ENCODE peak calls at places on chromosomes 4 and X, in seven cellular contexts. S, C, J, B, F, W and K are unnamed samples.

GRCh38 chrX:150880808-150881165 is 17.7 kb downstream of the CD99L2 start:
- DNase-seq in S (no peak), B (no peak), W (no peak), J (no peak), C (no peak), F (no peak), K (no peak)

GRCh38 chr4:54229631-54230478 is 762 bp downstream of the PDGFRA start:
- DNase-seq in S (no peak), J (no peak), C (peak; percentile 46), W (peak; percentile 24), F (peak; percentile 69), B (peak; percentile 53), K (peak; percentile 82)

GRCh38 chr4:108030332-108030731 is 40.6 kb downstream of the HADH start:
- DNase-seq in J (peak; percentile 25), B (peak; percentile 76), C (no peak), F (peak; percentile 56), W (peak; percentile 76), S (peak; percentile 90), K (peak; percentile 67)

GRCh38 chr4:99690990-99691389 is 33.4 kb upstream of the C4orf54 start:
- DNase-seq in C (no peak), F (no peak), S (no peak), J (no peak), W (no peak), B (no peak), K (no peak)

GRCh38 chr4:99462875-99463464 is 27.8 kb upstream of the ADH7 start:
- DNase-seq in S (peak; percentile 61), W (peak; percentile 76), F (peak; percentile 39), J (peak; percentile 34), C (no peak), B (peak; percentile 82), K (peak; percentile 89)

GRCh38 chr4:185099940-185100339 is 43.1 kb upstream of the SLC25A4 start:
- DNase-seq in F (no peak), W (no peak), S (no peak), B (no peak), J (no peak), C (no peak), K (no peak)

GRCh38 chrX:103608305-103608963 is 671 bp downstream of the TCEAL3 start:
- DNase-seq in F (no peak), B (no peak), C (peak; percentile 51), J (peak; percentile 9), S (no peak), W (no peak), K (no peak)

GRCh38 chr4:35793045-35793722 is 451.1 kb downstream of the ARAP2 start:
- DNase-seq in J (no peak), F (peak; percentile 16), W (peak; percentile 29), C (no peak), S (no peak), B (peak; percentile 0), K (no peak)

GRCh38 chr4:109411964-109412363 is 21.7 kb upstream of the SEC24B start:
- DNase-seq in F (no peak), S (no peak), B (peak; percentile 29), J (peak; percentile 41), W (no peak), C (no peak), K (no peak)

GRCh38 chr4:151418385-151418784 is 9.4 kb downstream of the FHIP1A start:
- DNase-seq in B (peak; percentile 58), J (no peak), W (peak; percentile 91), F (peak; percentile 87), C (no peak), S (no peak), K (peak; percentile 76)

GRCh38 chrX:128975716-128976115 is 547.6 kb downstream of the SMARCA1 start:
- DNase-seq in C (no peak), J (no peak), W (peak; percentile 1), B (peak; percentile 0), F (no peak), S (peak; percentile 11), K (no peak)

GRCh38 chrX:119721487-119721886 is 28.5 kb upstream of the SEPTIN6 start:
- DNase-seq in J (no peak), B (no peak), W (no peak), C (no peak), F (no peak), S (no peak), K (no peak)

GRCh38 chrX:134836497-134836968 is 154.3 kb upstream of the SMIM10 start:
- DNase-seq in B (peak; percentile 30), J (peak; percentile 6), S (no peak), F (peak; percentile 33), W (peak; percentile 14), C (no peak), K (peak; percentile 23)

GRCh38 chr4:70940134-70940533 is 38.0 kb downstream of the MOB1B start:
- DNase-seq in B (no peak), S (no peak), F (no peak), J (no peak), C (no peak), W (no peak), K (no peak)

GRCh38 chr4:86250006-86250405 is 109.8 kb downstream of the MAPK10 start:
- DNase-seq in J (no peak), F (peak; percentile 49), B (no peak), C (no peak), W (no peak), S (no peak), K (peak; percentile 23)

GRCh38 chr4:186217733-186218293 is 9.5 kb upstream of the KLKB1 start:
- DNase-seq in B (no peak), S (no peak), W (no peak), J (no peak), F (no peak), C (no peak), K (no peak)

GRCh38 chr4:39062499-39062898 is 467 bp downstream of the KLHL5 start:
- DNase-seq in B (no peak), S (no peak), W (peak; percentile 26), J (no peak), C (no peak), F (no peak), K (no peak)

GRCh38 chr4:65646136-65646535 is 24.2 kb downstream of the EPHA5 start:
- DNase-seq in B (no peak), W (no peak), J (no peak), C (no peak), F (peak; percentile 27), S (no peak), K (no peak)

GRCh38 chr4:576245-576821 is at the start of gene TMEM271:
- DNase-seq in B (no peak), C (no peak), W (no peak), J (no peak), S (no peak), F (no peak), K (no peak)

GRCh38 chr4:154982187-154983047 is 201.3 kb downstream of the RBM46 start:
- DNase-seq in S (peak; percentile 37), J (peak; percentile 30), C (peak; percentile 62), B (peak; percentile 83), W (peak; percentile 54), F (peak; percentile 16), K (peak; percentile 81)

GRCh38 chr4:146654976-146655761 is 16.5 kb downstream of the POU4F2 start:
- DNase-seq in S (no peak), F (peak; percentile 6), B (peak; percentile 34), W (peak; percentile 18), J (no peak), C (no peak), K (peak; percentile 22)

GRCh38 chrX:9122504-9123245 is 88.7 kb upstream of the FAM9B start:
- DNase-seq in C (no peak), S (no peak), F (no peak), B (no peak), J (no peak), W (peak; percentile 52), K (no peak)

GRCh38 chrX:50691820-50692219 is 122.2 kb downstream of the SHROOM4 start:
- DNase-seq in F (no peak), S (peak; percentile 55), C (no peak), B (peak; percentile 53), W (peak; percentile 37), J (no peak), K (peak; percentile 53)

GRCh38 chr4:110631582-110632505 is 9.0 kb upstream of the PITX2 start:
- DNase-seq in B (peak; percentile 85), J (peak; percentile 45), F (peak; percentile 58), W (peak; percentile 85), S (peak; percentile 83), C (peak; percentile 76), K (peak; percentile 89)
- H3K4me3 ChIP-seq in B (peak overlapping the region; percentile 8), J (peak overlapping the region; percentile 22), F (peak overlapping the region; percentile 44), W (peak overlapping the region; percentile 32), S (peak overlapping the region; percentile 46), C (peak overlapping the region; percentile 42), K (peak overlapping the region; percentile 60)

GRCh38 chr4:5888222-5888701 is 4.6 kb downstream of the CRMP1 start:
- DNase-seq in B (no peak), W (no peak), J (no peak), C (no peak), S (no peak), F (no peak), K (no peak)

GRCh38 chr4:5888706-5889696 is 3.9 kb downstream of the CRMP1 start:
- DNase-seq in B (no peak), F (no peak), C (no peak), S (no peak), J (no peak), W (no peak), K (no peak)

GRCh38 chr4:5885733-5886132 is 7.2 kb downstream of the CRMP1 start:
- DNase-seq in W (no peak), C (no peak), B (no peak), J (no peak), S (no peak), F (no peak), K (no peak)

GRCh38 chr4:5887361-5888221 is 5.3 kb downstream of the CRMP1 start:
- DNase-seq in S (no peak), W (no peak), J (no peak), F (no peak), C (no peak), B (no peak), K (no peak)

DNA sequence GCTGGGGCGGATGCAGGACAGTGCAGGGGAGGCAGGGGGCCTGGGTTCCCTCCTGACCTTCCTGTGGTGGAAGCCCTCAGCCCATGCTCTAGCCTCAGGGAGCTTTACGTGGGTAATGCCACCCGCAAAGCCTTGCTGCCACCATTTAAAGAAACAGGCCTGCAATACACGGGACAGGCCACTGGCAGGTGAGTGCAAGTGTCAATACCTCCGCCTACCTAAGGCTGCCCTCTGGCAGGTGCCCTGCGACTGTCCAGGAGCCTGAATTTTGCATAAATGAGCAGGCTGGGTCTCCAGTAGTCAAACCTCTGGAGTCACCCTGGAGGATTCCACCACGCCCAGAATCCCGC is 5.9 kb downstream of the CRMP1 start:
- DNase-seq in W (no peak), S (no peak), B (no peak), C (no peak), J (no peak), F (no peak), K (no peak)
- H3K4me3 ChIP-seq in W (peak overlapping the region; percentile 40), S (no peak overlapping the region), B (no peak overlapping the region), C (peak overlapping the region; percentile 55), J (peak overlapping the region; percentile 62), F (peak overlapping the region; percentile 66), K (no peak overlapping the region)

DNA sequence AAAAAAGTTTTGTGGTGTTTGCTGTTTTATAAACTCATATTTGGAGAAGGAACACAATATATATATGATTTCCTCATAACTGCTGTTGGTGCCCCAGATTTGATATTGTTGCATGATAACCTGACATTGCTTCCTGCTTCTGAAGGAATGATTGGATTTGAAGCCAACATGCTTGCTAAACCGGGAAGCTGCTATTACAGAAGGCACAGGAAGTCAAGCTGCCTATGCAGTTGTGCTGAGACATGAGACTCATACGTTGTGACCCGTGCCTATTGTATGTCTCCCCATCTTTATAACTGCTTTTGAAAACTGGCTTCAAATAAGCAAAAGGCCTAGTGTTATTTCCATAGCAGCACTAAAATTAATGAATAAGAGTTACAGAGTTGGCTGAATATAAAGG is 32.9 kb downstream of the GAB1 start:
- DNase-seq in W (no peak), S (no peak), C (no peak), J (no peak), F (no peak), B (no peak), K (no peak)
- H3K4me3 ChIP-seq in W (no peak overlapping the region), S (no peak overlapping the region), C (no peak overlapping the region), J (no peak overlapping the region), F (no peak overlapping the region), B (no peak overlapping the region), K (no peak overlapping the region)

GRCh38 chr4:80199004-80199579 is 1.8 kb downstream of the PRDM8 start:
- DNase-seq in C (no peak), S (no peak), B (no peak), J (no peak), F (no peak), W (no peak), K (no peak)
- H3K4me3 ChIP-seq in C (no peak overlapping the region), S (no peak overlapping the region), B (no peak overlapping the region), J (no peak overlapping the region), F (no peak overlapping the region), W (peak overlapping the region; percentile 16), K (no peak overlapping the region)